ENCODE peak calls at places on chromosomes 3 and 15, in six cellular contexts. One of them, this sample, is unnamed. For H3K4me1, the result is how much of the 10 kb centered on the place peaks cover.

GRCh38 chr3:141840737-141841544 is 35.5 kb upstream of the ATP1B3 start:
- DNase-seq in upper lobe of right lung: no peak
- DNase-seq in breast epithelium: no peak
- DNase-seq in H1: no peak
- DNase-seq in left ventricle myocardium inferior: no peak
- DNase-seq in HAP-1: peak
- DNase-seq in this sample: no peak

GRCh38 chr3:45666729-45667440 is 22.3 kb upstream of the SACM1L start:
- DNase-seq in upper lobe of right lung: no peak
- DNase-seq in breast epithelium: no peak
- DNase-seq in H1: no peak
- DNase-seq in left ventricle myocardium inferior: peak
- DNase-seq in HAP-1: no peak
- DNase-seq in this sample: no peak

GRCh38 chr3:249587-250262 is 53.2 kb downstream of the CHL1 start:
- DNase-seq in upper lobe of right lung: no peak
- DNase-seq in breast epithelium: no peak
- DNase-seq in H1: no peak
- DNase-seq in left ventricle myocardium inferior: no peak
- DNase-seq in HAP-1: no peak
- DNase-seq in this sample: no peak

GRCh38 chr3:32238816-32239637 is 547 bp downstream of the CMTM8 start:
- DNase-seq in upper lobe of right lung: peak
- DNase-seq in breast epithelium: no peak
- DNase-seq in H1: no peak
- DNase-seq in left ventricle myocardium inferior: peak
- DNase-seq in HAP-1: peak
- DNase-seq in this sample: no peak

GRCh38 chr3:132180337-132180791 is 136.8 kb upstream of the ACP3 start:
- DNase-seq in upper lobe of right lung: no peak
- DNase-seq in breast epithelium: no peak
- DNase-seq in H1: peak
- DNase-seq in left ventricle myocardium inferior: no peak
- DNase-seq in HAP-1: peak
- DNase-seq in this sample: no peak

GRCh38 chr3:56754753-56755365 is 46.9 kb downstream of the ARHGEF3 start:
- DNase-seq in upper lobe of right lung: peak
- DNase-seq in breast epithelium: no peak
- DNase-seq in H1: no peak
- DNase-seq in left ventricle myocardium inferior: no peak
- DNase-seq in HAP-1: no peak
- DNase-seq in this sample: no peak

GRCh38 chr3:61454000-61454399 is 107.4 kb upstream of the PTPRG start:
- DNase-seq in upper lobe of right lung: no peak
- DNase-seq in breast epithelium: no peak
- DNase-seq in H1: no peak
- DNase-seq in left ventricle myocardium inferior: no peak
- DNase-seq in HAP-1: no peak
- DNase-seq in this sample: no peak

GRCh38 chr15:74696398-74696729 is 540 bp upstream of the EDC3 start:
- DNase-seq in upper lobe of right lung: no peak
- DNase-seq in breast epithelium: no peak
- DNase-seq in H1: no peak
- DNase-seq in left ventricle myocardium inferior: no peak
- DNase-seq in HAP-1: no peak
- DNase-seq in this sample: no peak

GRCh38 chr3:146111337-146111736 is 49.6 kb downstream of the PLOD2 start:
- DNase-seq in upper lobe of right lung: no peak
- DNase-seq in breast epithelium: no peak
- DNase-seq in H1: no peak
- DNase-seq in left ventricle myocardium inferior: no peak
- DNase-seq in HAP-1: no peak
- DNase-seq in this sample: no peak

DNA sequence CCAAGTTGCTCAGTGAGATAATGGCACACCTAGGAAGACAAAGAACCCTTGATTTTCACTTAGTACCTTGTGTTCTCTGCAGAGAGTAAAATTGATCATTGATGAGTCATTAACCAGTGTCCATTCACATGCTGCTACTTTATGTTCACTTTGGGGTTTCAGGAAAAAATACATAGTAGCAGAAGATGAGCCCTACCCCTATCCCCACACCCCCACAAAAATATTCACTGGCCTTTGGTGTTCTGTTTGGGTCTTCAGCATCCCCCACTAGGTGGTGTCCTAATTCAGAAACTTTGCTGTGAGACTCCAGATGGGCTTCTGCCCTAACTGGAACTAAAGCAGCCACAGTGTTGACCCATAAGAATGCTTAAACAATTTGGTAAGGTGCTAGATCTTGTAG is 178.8 kb downstream of the KLHL25 start:
- DNase-seq in upper lobe of right lung: no peak
- DNase-seq in breast epithelium: no peak
- DNase-seq in H1: no peak
- DNase-seq in left ventricle myocardium inferior: no peak
- DNase-seq in HAP-1: peak
- DNase-seq in this sample: no peak
- H3K4me1 ChIP-seq in upper lobe of right lung: half or more
- H3K4me1 ChIP-seq in breast epithelium: under half
- H3K4me1 ChIP-seq in H1: under half
- H3K4me1 ChIP-seq in left ventricle myocardium inferior: half or more
- H3K4me1 ChIP-seq in HAP-1: under half
- H3K4me1 ChIP-seq in this sample: under half

DNA sequence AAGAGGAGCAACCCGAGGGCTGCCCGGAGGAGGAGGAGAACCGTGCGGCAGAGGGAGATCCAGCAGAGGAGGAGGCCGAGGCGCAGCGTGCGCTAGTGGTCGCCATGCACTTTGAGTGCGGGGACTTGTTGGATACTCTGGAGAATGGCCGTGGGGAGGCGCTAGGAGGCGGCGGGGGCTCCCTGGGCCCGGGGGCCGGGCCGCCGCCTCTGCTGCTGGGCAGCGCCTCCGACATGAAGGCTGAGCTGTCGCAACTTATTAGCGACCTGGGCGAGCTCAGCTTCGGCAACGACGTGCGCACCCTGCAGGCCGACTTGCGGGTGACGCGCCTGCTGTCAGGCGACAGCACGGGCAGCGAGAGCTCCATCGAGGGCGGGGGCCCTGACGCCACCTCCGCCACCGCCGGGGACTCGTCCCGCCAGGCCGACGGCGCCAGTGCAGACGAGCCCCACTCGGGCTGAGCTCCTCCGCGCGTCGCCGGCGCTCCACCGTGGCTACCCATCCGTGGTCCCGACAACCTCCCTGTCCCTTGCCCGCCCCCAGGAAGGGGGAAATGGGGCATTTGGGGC is 2.0 kb downstream of the FAM43A start:
- DNase-seq in upper lobe of right lung: peak
- DNase-seq in breast epithelium: no peak
- DNase-seq in H1: peak
- DNase-seq in left ventricle myocardium inferior: peak
- DNase-seq in HAP-1: peak
- DNase-seq in this sample: no peak
- H3K4me1 ChIP-seq in upper lobe of right lung: half or more
- H3K4me1 ChIP-seq in breast epithelium: under half
- H3K4me1 ChIP-seq in H1: under half
- H3K4me1 ChIP-seq in left ventricle myocardium inferior: half or more
- H3K4me1 ChIP-seq in HAP-1: under half
- H3K4me1 ChIP-seq in this sample: under half

DNA sequence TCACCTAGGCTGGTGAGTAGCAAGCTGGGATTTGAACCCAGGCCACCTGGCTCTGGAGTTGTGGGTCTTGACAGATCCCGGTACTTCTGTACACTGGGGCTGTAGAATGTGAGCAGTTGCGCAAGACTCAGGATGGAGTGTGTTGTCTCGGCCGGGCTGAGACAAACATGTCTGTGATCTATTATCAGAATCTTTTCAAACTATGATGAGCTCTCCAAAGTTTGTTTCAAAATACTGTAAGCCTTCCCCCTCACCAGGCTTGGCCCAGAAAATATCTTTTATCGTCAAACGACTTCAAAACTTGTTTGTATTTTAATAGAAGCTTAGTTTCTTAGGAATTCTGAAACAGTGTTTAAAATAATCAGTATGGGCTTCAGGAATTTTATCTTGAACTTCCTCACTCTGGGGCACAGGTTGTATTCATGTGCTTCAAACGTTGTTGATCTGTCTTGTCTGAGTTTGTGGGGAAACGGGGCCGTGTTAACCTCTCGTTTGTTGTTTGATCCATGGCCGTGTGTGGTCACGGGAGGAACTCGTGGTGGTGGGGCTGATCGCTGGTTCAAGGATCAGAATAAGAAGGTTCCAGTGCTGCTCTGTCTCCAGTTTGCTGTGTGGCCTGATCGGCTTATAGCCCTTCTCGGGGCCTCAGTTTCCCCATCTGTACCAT is 40.3 kb upstream of the TFRC start:
- DNase-seq in upper lobe of right lung: no peak
- DNase-seq in breast epithelium: no peak
- DNase-seq in H1: no peak
- DNase-seq in left ventricle myocardium inferior: no peak
- DNase-seq in HAP-1: no peak
- DNase-seq in this sample: no peak
- H3K4me1 ChIP-seq in upper lobe of right lung: under half
- H3K4me1 ChIP-seq in breast epithelium: under half
- H3K4me1 ChIP-seq in H1: under half
- H3K4me1 ChIP-seq in left ventricle myocardium inferior: under half
- H3K4me1 ChIP-seq in HAP-1: under half
- H3K4me1 ChIP-seq in this sample: under half

DNA sequence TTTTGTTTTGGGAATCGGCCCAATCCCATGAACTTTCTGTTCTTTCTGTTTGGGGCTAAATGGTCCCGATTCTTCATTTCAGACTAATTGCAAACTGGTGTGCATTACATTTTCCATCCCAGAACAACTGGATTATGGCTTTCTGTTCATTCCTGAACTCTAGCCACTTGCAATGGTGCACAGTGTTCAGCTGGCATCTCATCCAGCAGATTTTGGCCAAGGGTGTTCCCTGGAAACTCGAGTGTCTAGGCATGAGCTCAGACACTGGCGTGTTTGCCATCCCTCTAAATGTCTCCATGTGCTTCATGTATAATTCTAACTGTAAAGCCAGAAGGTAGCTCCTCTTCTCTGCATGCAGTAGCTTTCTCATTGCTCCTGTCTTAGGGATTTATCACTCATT is 97.1 kb upstream of the MYZAP start:
- DNase-seq in upper lobe of right lung: no peak
- DNase-seq in breast epithelium: no peak
- DNase-seq in H1: no peak
- DNase-seq in left ventricle myocardium inferior: no peak
- DNase-seq in HAP-1: no peak
- DNase-seq in this sample: no peak
- H3K4me1 ChIP-seq in upper lobe of right lung: under half
- H3K4me1 ChIP-seq in breast epithelium: under half
- H3K4me1 ChIP-seq in H1: under half
- H3K4me1 ChIP-seq in left ventricle myocardium inferior: under half
- H3K4me1 ChIP-seq in HAP-1: under half
- H3K4me1 ChIP-seq in this sample: under half

GRCh38 chr3:71102111-71103039 is 481.2 kb downstream of the FOXP1 start:
- DNase-seq in upper lobe of right lung: no peak
- DNase-seq in breast epithelium: no peak
- DNase-seq in H1: no peak
- DNase-seq in left ventricle myocardium inferior: no peak
- DNase-seq in HAP-1: no peak
- DNase-seq in this sample: no peak

GRCh38 chr3:71103430-71103881 is 480.1 kb downstream of the FOXP1 start:
- DNase-seq in upper lobe of right lung: peak
- DNase-seq in breast epithelium: no peak
- DNase-seq in H1: no peak
- DNase-seq in left ventricle myocardium inferior: peak
- DNase-seq in HAP-1: no peak
- DNase-seq in this sample: no peak

GRCh38 chr3:71099997-71100719 is 483.4 kb downstream of the FOXP1 start:
- DNase-seq in upper lobe of right lung: no peak
- DNase-seq in breast epithelium: no peak
- DNase-seq in H1: no peak
- DNase-seq in left ventricle myocardium inferior: no peak
- DNase-seq in HAP-1: no peak
- DNase-seq in this sample: no peak

GRCh38 chr3:71101014-71101413 is 482.5 kb downstream of the FOXP1 start:
- DNase-seq in upper lobe of right lung: no peak
- DNase-seq in breast epithelium: no peak
- DNase-seq in H1: no peak
- DNase-seq in left ventricle myocardium inferior: no peak
- DNase-seq in HAP-1: no peak
- DNase-seq in this sample: no peak

DNA sequence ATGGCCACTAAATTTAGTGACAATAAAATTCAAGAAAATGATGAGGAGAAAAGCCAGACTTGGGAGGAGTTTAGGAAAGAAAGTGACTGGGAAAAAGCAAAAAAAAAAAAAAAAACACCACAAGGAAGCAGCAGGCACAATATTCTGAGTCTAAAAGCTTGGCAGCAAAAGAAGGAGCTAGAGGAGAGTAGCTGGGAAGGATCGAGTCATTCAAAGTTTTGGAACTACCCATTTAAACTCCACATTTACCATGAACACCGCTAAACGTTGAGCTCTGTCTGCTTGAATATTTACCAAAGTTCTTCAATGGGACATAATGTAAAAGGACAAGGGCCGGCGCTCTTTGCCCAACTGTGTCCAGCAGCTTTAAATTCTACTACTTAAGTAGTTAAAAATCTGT is 481.9 kb downstream of the FOXP1 start:
- DNase-seq in upper lobe of right lung: no peak
- DNase-seq in breast epithelium: no peak
- DNase-seq in H1: no peak
- DNase-seq in left ventricle myocardium inferior: no peak
- DNase-seq in HAP-1: no peak
- DNase-seq in this sample: no peak
- H3K4me1 ChIP-seq in upper lobe of right lung: under half
- H3K4me1 ChIP-seq in breast epithelium: under half
- H3K4me1 ChIP-seq in H1: under half
- H3K4me1 ChIP-seq in left ventricle myocardium inferior: half or more
- H3K4me1 ChIP-seq in HAP-1: under half
- H3K4me1 ChIP-seq in this sample: under half

DNA sequence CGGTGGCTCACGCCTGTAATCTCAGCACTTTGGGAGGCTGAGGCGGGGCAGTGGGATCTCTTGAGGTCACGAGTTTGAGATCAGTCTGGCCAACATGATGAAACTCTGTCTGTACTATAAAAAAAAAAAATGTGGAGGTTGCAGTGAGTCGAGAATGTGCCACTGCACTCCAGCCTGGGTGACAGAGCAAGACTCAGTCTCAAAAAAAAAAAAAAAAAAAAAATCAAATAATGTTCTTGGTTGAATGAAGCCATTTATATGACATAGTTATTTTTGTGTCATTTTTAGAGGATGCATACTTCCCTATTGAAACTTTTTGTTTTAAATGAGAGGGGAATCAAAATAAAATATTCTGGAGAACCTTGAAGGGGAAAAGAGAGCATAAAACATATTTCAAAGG is 3.1 kb downstream of the HMCES start:
- DNase-seq in upper lobe of right lung: no peak
- DNase-seq in breast epithelium: no peak
- DNase-seq in H1: no peak
- DNase-seq in left ventricle myocardium inferior: no peak
- DNase-seq in HAP-1: no peak
- DNase-seq in this sample: no peak
- H3K4me1 ChIP-seq in upper lobe of right lung: under half
- H3K4me1 ChIP-seq in breast epithelium: under half
- H3K4me1 ChIP-seq in H1: under half
- H3K4me1 ChIP-seq in left ventricle myocardium inferior: half or more
- H3K4me1 ChIP-seq in HAP-1: under half
- H3K4me1 ChIP-seq in this sample: half or more

GRCh38 chr3:11610700-11611099 is 33.0 kb downstream of the VGLL4 start:
- DNase-seq in upper lobe of right lung: no peak
- DNase-seq in breast epithelium: no peak
- DNase-seq in H1: no peak
- DNase-seq in left ventricle myocardium inferior: no peak
- DNase-seq in HAP-1: no peak
- DNase-seq in this sample: no peak
- H3K4me1 ChIP-seq in upper lobe of right lung: half or more
- H3K4me1 ChIP-seq in breast epithelium: under half
- H3K4me1 ChIP-seq in H1: under half
- H3K4me1 ChIP-seq in left ventricle myocardium inferior: half or more
- H3K4me1 ChIP-seq in HAP-1: under half
- H3K4me1 ChIP-seq in this sample: under half

This sample was measured in esophagus squamous epithelium.